ENCODE peak calls at places on chromosomes 4 and X, in five cellular contexts. P is astrocyte of the cerebellum, Q is OCI-LY7, J is choroid plexus epithelial cell, M is lower leg skin. W is an unnamed sample.

GRCh38 chrX:34377645-34378044 is 245.5 kb upstream of the FAM47A start:
- DNase-seq in J (no peak), Q (no peak), P (no peak), M (no peak), W (no peak)

GRCh38 chrX:43064096-43064495 is 286.1 kb upstream of the PPP1R2C start:
- DNase-seq in P (no peak), J (no peak), Q (no peak), M (no peak), W (no peak)

GRCh38 chrX:139832728-139833309 is 100.0 kb downstream of the ATP11C start:
- DNase-seq in J (no peak), M (no peak), P (no peak), Q (no peak), W (no peak)

GRCh38 chrX:17549005-17549685 is 174.1 kb downstream of the NHS start:
- DNase-seq in J (no peak), P (no peak), Q (no peak), M (peak), W (no peak)

GRCh38 chr4:90660672-90661071 is 533.5 kb downstream of the CCSER1 start:
- DNase-seq in M (no peak), P (no peak), Q (no peak), J (no peak), W (no peak)

GRCh38 chrX:48890934-48891401 is 6.6 kb downstream of the TIMM17B start:
- DNase-seq in M (no peak), J (no peak), Q (no peak), P (no peak), W (no peak)

GRCh38 chr4:46123872-46124755 is at the start of gene GABRG1:
- DNase-seq in P (no peak), J (no peak), Q (no peak), M (peak), W (no peak)

GRCh38 chr4:176377705-176378302 is 58.0 kb downstream of the SPCS3 start:
- DNase-seq in P (no peak), Q (peak), J (peak), M (no peak), W (no peak)

GRCh38 chr4:56220261-56220660 is 167.0 kb downstream of the AASDH start:
- DNase-seq in Q (no peak), M (no peak), J (peak), P (peak), W (no peak)

GRCh38 chr4:44908565-44908964 is 182.2 kb upstream of the GNPDA2 start:
- DNase-seq in M (no peak), Q (no peak), J (no peak), P (no peak), W (no peak)

GRCh38 chr4:168480991-168481588 is 798 bp upstream of the DDX60L start:
- DNase-seq in M (no peak), J (peak), Q (peak), P (no peak), W (no peak)

GRCh38 chrX:144334577-144334976 is 450.7 kb downstream of the UBE2NL start:
- DNase-seq in J (no peak), Q (peak), P (no peak), M (no peak), W (no peak)

GRCh38 chr4:72112514-72113156 is 80.8 kb downstream of the NPFFR2 start:
- DNase-seq in J (peak), M (no peak), Q (no peak), P (peak), W (no peak)

DNA sequence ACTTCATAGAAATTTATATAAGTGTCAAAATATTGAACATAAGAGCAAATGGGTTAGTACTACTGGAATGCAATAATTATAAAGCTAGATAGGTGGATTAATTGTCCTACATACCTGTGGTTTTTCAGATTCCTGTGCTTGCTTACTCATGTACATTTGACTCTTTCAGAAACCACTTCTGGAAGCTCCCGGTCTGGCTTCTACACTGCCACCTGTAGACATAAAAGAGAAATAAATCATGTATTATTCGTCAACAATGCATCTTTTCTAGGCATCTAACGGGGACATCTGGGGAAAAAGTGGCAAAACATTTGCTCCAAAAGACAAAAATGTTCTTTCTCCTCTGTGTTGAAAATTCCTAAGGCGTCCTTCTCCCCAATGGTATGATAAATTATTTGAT is 648.6 kb upstream of the DIPK2B start:
- DNase-seq in J (peak), Q (no peak), M (no peak), P (peak), W (no peak)
- TF ChIP-seq CTCF in J (peak), Q (peak), M (no peak), P (peak), W (peak)

GRCh38 chr4:1411436-1412375 is 5.5 kb upstream of the NKX1-1 start:
- DNase-seq in J (no peak), M (peak), Q (no peak), P (no peak), W (no peak)
- TF ChIP-seq CTCF in J (no peak), M (no peak), Q (peak), P (no peak), W (no peak)

GRCh38 chrX:24498181-24498580 is 33.1 kb downstream of the PDK3 start:
- DNase-seq in J (peak), M (no peak), Q (no peak), P (peak), W (no peak)
- TF ChIP-seq CTCF in J (peak), M (no peak), Q (peak), P (peak), W (peak)

DNA sequence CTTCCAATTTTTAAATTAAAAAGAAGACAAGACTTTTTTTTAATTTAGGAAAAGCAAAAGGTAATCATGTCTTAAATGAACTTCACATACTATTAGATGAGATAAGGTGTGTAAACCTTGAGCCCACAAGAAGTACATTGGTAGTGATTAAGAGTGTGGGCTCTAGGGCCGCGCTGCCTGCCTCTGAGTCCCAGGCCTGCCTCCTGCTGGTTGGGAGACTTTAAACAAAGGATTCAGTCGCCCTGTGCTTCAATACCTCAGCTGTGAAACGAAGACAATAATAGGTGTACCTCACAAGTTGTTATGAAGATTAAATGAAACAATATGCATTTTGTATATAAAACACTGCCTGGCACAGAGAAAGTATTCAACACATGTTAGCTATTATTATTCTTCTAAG is 95.9 kb upstream of the MYOZ2 start:
- DNase-seq in Q (peak), P (no peak), J (peak), M (no peak), W (no peak)
- TF ChIP-seq CTCF in Q (peak), P (peak), J (peak), M (no peak), W (no peak)

W was measured in osteocyte.